ENCODE peak calls at places on chromosome 9, in seven cellular contexts. V is heart left ventricle; I is CD8-positive, alpha-beta T cell; Z is GM13977; O is natural killer cell; F is nephron progenitor cell; U is neural progenitor cell. M is an unnamed sample.

GRCh38 chr9:81492710-81493447 is 196.5 kb downstream of the TLE1 start:
- DNase-seq in V (no peak), I (no peak), Z (no peak), O (no peak), F (no peak), U (no peak), M (no peak)

GRCh38 chr9:136438909-136439549 is 616 bp downstream of the INPP5E start:
- DNase-seq in V (peak), I (peak), Z (peak), O (peak), F (peak), U (peak), M (peak)

GRCh38 chr9:105497704-105498103 is 49.9 kb downstream of the FSD1L start:
- DNase-seq in V (no peak), I (no peak), Z (no peak), O (no peak), F (no peak), U (no peak), M (no peak)

GRCh38 chr9:125650271-125650737 is 56.7 kb downstream of the MAPKAP1 start:
- DNase-seq in V (no peak), I (no peak), Z (peak), O (no peak), F (no peak), U (no peak), M (no peak)

GRCh38 chr9:87157366-87158031 is 210.2 kb upstream of the GAS1 start:
- DNase-seq in V (no peak), I (no peak), Z (no peak), O (no peak), F (no peak), U (no peak), M (no peak)

GRCh38 chr9:8432224-8432623 is 632.6 kb upstream of the DMAC1 start:
- DNase-seq in V (no peak), I (no peak), Z (no peak), O (no peak), F (no peak), U (no peak), M (no peak)

GRCh38 chr9:134968011-134968822 is 50.5 kb upstream of the FCN1 start:
- DNase-seq in V (no peak), I (no peak), Z (no peak), O (no peak), F (peak), U (peak), M (peak)

GRCh38 chr9:5596173-5596572 is 32.7 kb upstream of the RIC1 start:
- DNase-seq in V (no peak), I (no peak), Z (no peak), O (no peak), F (no peak), U (no peak), M (no peak)

GRCh38 chr9:16509946-16510504 is 360.4 kb downstream of the BNC2 start:
- DNase-seq in V (no peak), I (no peak), Z (no peak), O (no peak), F (no peak), U (no peak), M (no peak)

GRCh38 chr9:137150485-137151060 is 11.6 kb downstream of the GRIN1 start:
- DNase-seq in V (no peak), I (no peak), Z (peak), O (no peak), F (no peak), U (no peak), M (peak)

GRCh38 chr9:6114424-6114823 is 99.0 kb upstream of the RANBP6 start:
- DNase-seq in V (no peak), I (no peak), Z (no peak), O (no peak), F (no peak), U (no peak), M (no peak)

GRCh38 chr9:121870271-121870670 is 218.8 kb downstream of the DAB2IP start:
- DNase-seq in V (no peak), I (no peak), Z (no peak), O (no peak), F (no peak), U (no peak), M (no peak)

GRCh38 chr9:111533099-111533785 is 8.3 kb downstream of the ZNF483 start:
- DNase-seq in V (no peak), I (no peak), Z (no peak), O (no peak), F (no peak), U (no peak), M (no peak)

GRCh38 chr9:16367605-16368424 is 502.7 kb downstream of the BNC2 start:
- DNase-seq in V (no peak), I (no peak), Z (no peak), O (no peak), F (no peak), U (no peak), M (no peak)

GRCh38 chr9:87425202-87425601 is 72.5 kb upstream of the DAPK1 start:
- DNase-seq in V (no peak), I (no peak), Z (no peak), O (no peak), F (no peak), U (no peak), M (no peak)

GRCh38 chr9:107784235-107784958 is 294.8 kb upstream of the KLF4 start:
- DNase-seq in V (no peak), I (no peak), Z (no peak), O (no peak), F (no peak), U (no peak), M (no peak)

DNA sequence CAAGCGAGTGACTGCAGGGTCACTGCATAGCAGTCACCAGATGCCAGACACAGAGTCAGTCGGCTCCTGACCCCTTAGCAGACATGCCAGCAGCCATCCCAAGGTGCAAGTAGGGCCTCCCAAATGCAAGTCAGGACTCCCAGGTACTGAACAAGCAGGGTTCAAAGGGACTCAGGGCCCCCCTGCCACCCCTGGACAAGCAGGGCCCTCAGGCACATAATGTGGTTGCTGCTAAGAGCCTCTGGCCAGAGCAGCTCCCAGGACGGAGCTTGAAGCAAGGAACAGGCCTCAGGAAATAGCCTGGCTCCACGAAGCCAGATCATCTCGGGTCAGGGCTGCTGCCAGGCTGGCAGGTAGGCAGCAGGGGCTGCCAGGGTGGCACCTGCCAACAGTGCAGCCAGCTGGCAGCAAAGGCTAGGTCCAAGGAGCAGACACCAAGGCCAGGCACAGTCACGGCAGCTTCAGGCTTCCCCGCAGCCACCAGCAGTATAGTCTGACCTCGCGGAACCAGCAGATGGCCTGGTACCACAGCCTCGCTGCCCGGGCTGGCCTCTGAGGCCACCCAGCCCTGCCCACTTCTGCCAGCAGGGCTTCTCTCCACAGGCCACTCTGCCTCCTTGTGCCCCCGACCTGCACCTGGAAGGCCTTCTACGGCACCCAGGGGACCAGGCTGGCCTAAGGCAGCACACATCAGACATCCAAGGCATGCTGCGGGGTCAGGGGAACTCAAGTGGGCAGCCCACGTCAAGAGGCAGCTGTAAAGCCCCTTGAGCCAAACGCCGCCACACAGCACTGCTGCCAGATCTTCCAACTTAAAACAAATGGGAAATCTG is 7.4 kb downstream of the EEIG1 start:
- DNase-seq in V (peak), I (no peak), Z (no peak), O (no peak), F (no peak), U (no peak), M (no peak)
- TF ChIP-seq CTCF in V (no peak), I (no peak), Z (no peak), O (no peak), F (no peak), U (no peak), M (no peak)

DNA sequence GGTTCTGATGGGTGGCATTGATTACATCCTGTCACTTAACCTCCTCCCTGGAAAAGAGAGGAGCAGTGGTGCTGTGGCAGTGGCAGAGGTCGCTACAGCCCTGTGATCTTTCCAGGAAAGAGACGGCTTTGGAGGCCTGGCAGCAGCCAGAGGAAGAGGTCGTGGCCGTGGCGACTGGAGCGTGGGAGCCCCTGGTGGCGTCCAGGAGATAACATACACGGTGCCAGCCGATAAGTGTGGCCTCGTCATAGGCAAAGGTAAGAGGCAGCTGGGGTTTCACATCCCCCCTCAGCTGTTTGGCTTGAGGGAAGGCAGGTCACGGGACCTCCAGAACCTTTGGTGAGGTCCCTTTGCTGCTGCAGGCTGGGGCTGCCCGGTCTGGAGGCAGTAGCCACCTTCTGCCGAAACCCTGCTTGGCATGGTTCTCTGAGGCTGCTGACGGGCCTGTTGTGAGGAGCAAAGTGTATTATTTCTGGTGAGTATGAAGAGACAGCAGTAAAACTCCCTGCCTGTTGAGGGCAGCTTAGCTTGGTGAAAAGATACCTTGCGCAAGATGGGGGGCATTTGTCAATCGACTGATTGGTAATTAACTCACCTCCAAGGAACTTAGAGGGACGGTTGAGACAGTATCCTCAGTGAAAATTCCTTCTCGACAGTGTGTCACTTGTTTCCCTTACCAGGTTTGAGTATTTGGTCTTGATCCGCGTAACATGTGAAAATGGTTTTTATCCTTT is 38.0 kb upstream of the PRDM12 start:
- DNase-seq in V (no peak), I (no peak), Z (no peak), O (no peak), F (peak), U (peak), M (no peak)
- TF ChIP-seq CTCF in V (no peak), I (no peak), Z (no peak), O (no peak), F (peak), U (peak), M (no peak)

GRCh38 chr9:1909322-1909721 is 105.8 kb upstream of the SMARCA2 start:
- DNase-seq in V (no peak), I (no peak), Z (no peak), O (no peak), F (no peak), U (no peak), M (no peak)

GRCh38 chr9:1910269-1910811 is 104.8 kb upstream of the SMARCA2 start:
- DNase-seq in V (no peak), I (no peak), Z (no peak), O (no peak), F (no peak), U (no peak), M (no peak)

DNA sequence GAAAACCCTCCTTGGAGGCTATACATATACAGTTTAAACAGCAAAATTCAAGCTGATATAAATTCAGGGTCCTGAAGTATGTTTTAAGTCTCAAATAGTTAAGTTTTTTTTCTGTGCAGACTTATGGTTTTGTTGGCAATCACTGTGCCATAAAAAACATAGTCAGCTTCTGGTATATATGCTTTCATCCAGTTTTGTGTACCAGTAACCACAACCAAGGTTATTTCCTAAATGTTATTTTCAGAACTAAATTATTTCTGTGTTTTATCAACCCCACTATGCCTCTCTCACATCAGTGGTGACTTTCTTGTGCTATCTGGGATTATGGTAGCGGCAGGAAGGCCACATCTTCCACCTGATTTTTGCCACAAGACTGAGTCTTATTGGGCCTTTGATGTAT is 107.7 kb upstream of the SMARCA2 start:
- DNase-seq in V (no peak), I (no peak), Z (no peak), O (no peak), F (no peak), U (no peak), M (no peak)
- TF ChIP-seq CTCF in V (no peak), I (no peak), Z (no peak), O (no peak), F (no peak), U (no peak), M (no peak)

GRCh38 chr9:89177021-89177400 is 1.6 kb downstream of the SHC3 start:
- DNase-seq in V (no peak), I (no peak), Z (no peak), O (no peak), F (no peak), U (peak), M (no peak)

GRCh38 chr9:89177401-89178161 is 1.0 kb downstream of the SHC3 start:
- DNase-seq in V (peak), I (no peak), Z (no peak), O (no peak), F (peak), U (peak), M (no peak)

GRCh38 chr9:89179920-89180667 is 1.5 kb upstream of the SHC3 start:
- DNase-seq in V (peak), I (no peak), Z (peak), O (no peak), F (peak), U (peak), M (no peak)

GRCh38 chr9:89179535-89179919 is 909 bp upstream of the SHC3 start:
- DNase-seq in V (no peak), I (no peak), Z (no peak), O (no peak), F (peak), U (peak), M (no peak)

DNA sequence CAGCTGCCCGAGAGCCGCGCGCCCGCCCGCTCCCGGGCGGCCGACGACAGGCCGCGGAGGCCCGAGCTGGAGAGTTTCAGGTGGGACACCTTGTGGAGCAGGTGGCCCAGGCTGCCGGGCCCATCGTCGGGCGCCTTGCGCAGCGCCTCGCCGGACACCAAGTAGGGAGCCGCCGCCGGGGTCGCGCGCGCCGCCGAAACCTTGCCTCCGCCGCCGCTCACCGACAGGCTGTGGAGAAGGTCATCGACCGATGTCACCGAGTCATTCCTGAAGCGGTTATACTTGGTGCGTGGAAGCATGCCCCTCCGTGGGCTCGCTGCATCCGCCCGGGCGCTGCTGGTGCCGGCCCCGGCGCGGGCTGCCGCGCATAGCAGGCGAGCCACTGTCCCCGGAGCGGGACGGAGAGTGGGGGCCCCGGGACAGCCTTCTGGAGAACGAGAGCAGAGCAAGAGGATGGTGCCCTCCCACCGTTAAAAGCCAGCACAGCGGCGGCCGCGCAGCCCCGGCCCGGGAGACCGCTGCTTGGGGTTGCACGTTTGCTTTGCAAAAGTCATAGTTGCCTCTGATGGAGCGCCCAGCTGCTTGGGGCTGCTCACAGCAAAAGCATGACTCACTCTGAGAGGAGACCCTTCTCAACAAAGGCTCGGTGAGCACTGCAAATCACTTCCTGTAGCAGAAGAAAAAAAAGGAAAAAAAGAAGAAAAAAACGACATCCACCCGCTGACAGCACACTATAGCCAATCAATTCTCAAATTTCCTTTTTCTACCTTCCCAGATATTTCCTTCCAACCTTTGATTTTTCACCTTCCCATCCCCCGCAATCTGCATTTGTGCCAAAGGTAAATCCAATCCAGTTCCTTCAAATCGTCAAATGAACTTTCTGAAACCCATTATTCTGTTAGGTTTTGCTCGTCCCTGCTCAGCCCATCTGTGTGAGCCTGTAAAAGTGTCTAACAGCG is at the start of gene SHC3:
- DNase-seq in V (peak), I (no peak), Z (no peak), O (no peak), F (peak), U (peak), M (no peak)
- TF ChIP-seq CTCF in V (no peak), I (no peak), Z (no peak), O (no peak), F (no peak), U (no peak), M (no peak)

M was measured in activated B cell treated with CpG ODN at 0.5 μM for 24 hours.